ENCODE peak calls at places on chromosomes 6 and 20, in six cellular contexts. M is stomach; S is astrocyte; V is aorta; Y is effector memory CD4-positive, alpha-beta T cell; R is psoas muscle. H is an unnamed sample.
A peak's percentile ranks its signal among the peaks of the same experiment; 100 is the strongest.

GRCh38 chr20:11783102-11783861 is 134.4 kb upstream of the BTBD3 start:
- DNase-seq in R (no peak), V (no peak), Y (no peak), S (no peak), M (no peak), H (no peak)

GRCh38 chr6:168699631-168700315 is 258.8 kb downstream of the SMOC2 start:
- DNase-seq in V (peak; percentile 63), S (no peak), Y (no peak), M (no peak), R (peak; percentile 64), H (no peak)

GRCh38 chr6:33691456-33692077 is 19.9 kb downstream of the UQCC2 start:
- DNase-seq in R (peak; percentile 48), M (no peak), S (no peak), Y (no peak), V (no peak), H (no peak)

GRCh38 chr6:114419175-114419574 is 76.4 kb upstream of the HS3ST5 start:
- DNase-seq in Y (no peak), V (no peak), S (peak; percentile 45), M (no peak), R (no peak), H (no peak)

GRCh38 chr6:82397962-82398692 is 34.5 kb downstream of the TPBG start:
- DNase-seq in Y (no peak), S (peak; percentile 85), R (no peak), M (no peak), V (no peak), H (no peak)

GRCh38 chr6:26327450-26328264 is 37.3 kb upstream of the BTN3A2 start:
- DNase-seq in Y (peak; percentile 35), S (peak; percentile 61), M (no peak), R (no peak), V (no peak), H (peak; percentile 90)

GRCh38 chr20:17859616-17860232 is 108.9 kb downstream of the SNX5 start:
- DNase-seq in R (no peak), Y (no peak), M (no peak), S (no peak), V (peak; percentile 38), H (no peak)

GRCh38 chr20:62487564-62488086 is 11.8 kb upstream of the GATA5 start:
- DNase-seq in M (peak; percentile 82), R (no peak), V (no peak), Y (no peak), S (no peak), H (no peak)

GRCh38 chr6:75855047-75855446 is 106.0 kb downstream of the MYO6 start:
- DNase-seq in S (peak; percentile 42), Y (no peak), R (no peak), M (peak; percentile 36), V (no peak), H (peak; percentile 67)

GRCh38 chr6:148935705-148936306 is 189.0 kb downstream of the UST start:
- DNase-seq in S (peak; percentile 52), M (no peak), Y (no peak), R (no peak), V (no peak), H (no peak)

GRCh38 chr20:41598719-41599118 is 19.5 kb downstream of the CHD6 start:
- DNase-seq in S (no peak), M (no peak), Y (no peak), R (no peak), V (no peak), H (no peak)
- H3K9me3 ChIP-seq in S (peaks cover 15% of the 10 kb centered on the region), M (peaks cover 20% of the 10 kb centered on the region), Y (peaks cover 39% of the 10 kb centered on the region), R (peaks cover 44% of the 10 kb centered on the region), V (peaks cover 7% of the 10 kb centered on the region), H (peaks cover 28% of the 10 kb centered on the region)

GRCh38 chr20:59662856-59663512 is 58.6 kb downstream of the PHACTR3 start:
- DNase-seq in Y (no peak), M (peak; percentile 8), R (no peak), V (no peak), S (no peak), H (no peak)
- H3K9me3 ChIP-seq in Y (no peaks in the 10 kb centered on the region), M (no peaks in the 10 kb centered on the region), R (peaks cover 9% of the 10 kb centered on the region), V (peaks cover 1% of the 10 kb centered on the region), S (peaks cover 10% of the 10 kb centered on the region), H (no peaks in the 10 kb centered on the region)

DNA sequence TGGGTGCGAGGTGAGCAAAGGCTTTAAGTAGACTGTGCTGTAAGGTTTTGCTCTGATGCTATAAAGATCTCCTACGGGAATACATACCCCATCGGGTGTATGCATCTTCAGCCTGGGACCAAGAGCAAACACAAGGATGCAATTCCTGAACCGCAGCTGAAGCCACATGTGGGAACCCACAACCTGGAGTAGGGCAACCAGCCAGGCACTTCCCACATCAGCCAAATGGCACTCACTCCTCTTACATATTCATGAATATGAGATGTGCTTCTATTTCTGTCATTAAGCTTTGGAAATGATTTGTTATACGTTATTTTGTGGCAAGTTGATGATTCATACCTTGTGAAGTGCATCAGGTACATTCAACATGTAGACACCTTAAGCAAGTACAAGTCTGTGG is 619.2 kb downstream of the C6orf118 start:
- DNase-seq in M (no peak), R (no peak), S (peak; percentile 55), Y (no peak), V (no peak), H (no peak)
- H3K9me3 ChIP-seq in M (no peaks in the 10 kb centered on the region), R (no peaks in the 10 kb centered on the region), S (no peaks in the 10 kb centered on the region), Y (no peaks in the 10 kb centered on the region), V (peaks cover 3% of the 10 kb centered on the region), H (no peaks in the 10 kb centered on the region)

GRCh38 chr6:9851006-9851405 is 563.9 kb downstream of the TFAP2A start:
- DNase-seq in R (no peak), Y (no peak), M (no peak), V (no peak), S (no peak), H (no peak)
- H3K9me3 ChIP-seq in R (peaks cover 33% of the 10 kb centered on the region), Y (no peaks in the 10 kb centered on the region), M (peaks cover 13% of the 10 kb centered on the region), V (peaks cover 4% of the 10 kb centered on the region), S (peaks cover 12% of the 10 kb centered on the region), H (peaks cover 10% of the 10 kb centered on the region)

GRCh38 chr6:109363753-109364152 is 18.5 kb downstream of the CD164 start:
- DNase-seq in M (no peak), V (no peak), R (no peak), Y (no peak), S (no peak), H (no peak)
- H3K9me3 ChIP-seq in M (no peaks in the 10 kb centered on the region), V (no peaks in the 10 kb centered on the region), R (no peaks in the 10 kb centered on the region), Y (no peaks in the 10 kb centered on the region), S (no peaks in the 10 kb centered on the region), H (peaks cover 4% of the 10 kb centered on the region)

DNA sequence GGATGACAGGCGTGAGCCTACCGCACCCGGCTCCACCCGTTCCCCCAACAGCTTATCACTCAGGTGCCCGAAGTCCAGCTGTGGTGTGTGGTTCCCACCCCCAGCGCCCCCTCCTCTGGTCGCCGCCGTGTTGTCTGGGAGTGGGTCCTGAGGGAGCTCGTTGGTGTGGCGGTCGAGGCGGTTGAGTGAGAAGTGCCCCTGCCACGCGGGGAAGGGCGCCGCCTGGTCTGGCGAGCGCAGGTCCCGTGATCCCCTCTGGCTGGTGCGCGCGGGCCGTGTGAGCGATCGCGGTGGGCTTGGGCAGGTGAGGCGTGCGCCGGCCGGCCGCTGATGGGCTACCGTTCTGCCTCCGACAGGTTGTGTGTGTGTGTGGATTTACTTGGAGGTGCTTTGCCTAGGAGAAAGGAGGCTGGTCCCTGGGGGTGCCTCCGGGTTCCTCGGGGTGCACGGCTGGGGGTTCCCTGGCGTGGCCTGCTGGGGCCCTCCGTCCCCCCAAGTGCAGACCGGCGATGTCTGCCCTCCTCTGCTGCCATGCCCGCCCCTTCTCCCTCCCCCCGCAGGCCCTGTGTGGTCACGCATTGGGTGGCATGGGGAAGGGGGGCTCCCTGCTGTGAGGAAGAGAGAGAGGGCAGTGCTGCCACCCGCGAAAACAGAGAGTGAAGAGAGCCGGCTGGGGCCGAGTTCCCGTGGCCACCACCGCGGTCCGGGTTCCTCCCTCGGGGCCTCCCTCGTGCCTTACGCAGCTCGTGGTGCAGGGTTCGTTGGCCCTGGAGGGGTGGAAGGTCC is 336.0 kb upstream of the DEFB115 start:
- DNase-seq in R (no peak), V (no peak), M (no peak), S (no peak), Y (no peak), H (no peak)
- H3K9me3 ChIP-seq in R (peaks cover 4% of the 10 kb centered on the region), V (no peaks in the 10 kb centered on the region), M (peaks cover 4% of the 10 kb centered on the region), S (no peaks in the 10 kb centered on the region), Y (no peaks in the 10 kb centered on the region), H (peaks cover 4% of the 10 kb centered on the region)

DNA sequence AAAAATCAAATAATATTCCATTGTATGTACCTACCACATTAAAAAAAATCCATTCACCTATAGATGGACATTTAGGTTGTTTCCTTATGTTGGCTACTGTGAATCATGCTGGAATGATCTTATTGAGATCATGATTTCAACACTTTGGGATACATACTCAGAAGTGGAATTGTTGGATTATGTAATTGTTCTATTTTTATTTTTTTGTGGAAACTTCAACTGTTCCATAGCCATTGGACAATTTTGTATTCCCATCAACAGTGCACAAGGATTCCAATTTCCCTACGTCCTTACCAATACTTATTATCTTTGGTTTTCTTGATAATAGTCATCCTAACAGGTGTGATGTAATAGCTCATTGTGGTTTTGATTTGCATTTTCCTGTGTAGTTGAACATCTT is 834.0 kb downstream of the MAFB start:
- DNase-seq in V (no peak), Y (no peak), M (no peak), R (no peak), S (peak; percentile 72), H (no peak)
- H3K9me3 ChIP-seq in V (no peaks in the 10 kb centered on the region), Y (no peaks in the 10 kb centered on the region), M (no peaks in the 10 kb centered on the region), R (no peaks in the 10 kb centered on the region), S (no peaks in the 10 kb centered on the region), H (no peaks in the 10 kb centered on the region)

DNA sequence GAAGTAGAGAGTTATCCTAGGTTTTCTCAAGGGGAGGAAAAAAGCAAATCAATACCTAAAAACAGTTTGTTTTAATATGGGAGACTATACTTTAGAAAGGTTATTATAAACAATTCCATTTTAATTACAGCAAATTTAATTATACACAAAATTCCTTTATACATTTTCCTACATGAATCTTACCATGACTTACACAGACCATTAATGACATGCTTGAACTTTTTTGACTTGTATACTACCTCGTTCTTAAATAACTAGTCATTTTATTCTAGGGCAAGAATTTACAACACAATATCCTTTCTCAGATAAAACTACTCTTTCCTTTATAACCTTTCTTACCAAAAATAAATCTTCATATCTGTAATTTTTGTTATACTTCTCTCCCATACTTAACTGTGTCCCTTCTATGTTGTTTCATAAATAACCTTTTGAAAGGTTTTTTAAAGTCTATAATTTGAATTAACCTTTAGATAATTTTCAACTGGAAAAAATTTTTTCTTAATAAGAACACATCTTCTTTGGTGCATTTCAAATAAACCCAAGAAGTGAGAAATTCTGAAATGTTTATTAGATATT is 729.4 kb downstream of the TENT5A start:
- DNase-seq in R (no peak), V (no peak), M (no peak), Y (no peak), S (no peak), H (peak; percentile 16)
- H3K9me3 ChIP-seq in R (peaks cover 6% of the 10 kb centered on the region), V (peaks cover 2% of the 10 kb centered on the region), M (no peaks in the 10 kb centered on the region), Y (no peaks in the 10 kb centered on the region), S (no peaks in the 10 kb centered on the region), H (peaks cover 7% of the 10 kb centered on the region)

DNA sequence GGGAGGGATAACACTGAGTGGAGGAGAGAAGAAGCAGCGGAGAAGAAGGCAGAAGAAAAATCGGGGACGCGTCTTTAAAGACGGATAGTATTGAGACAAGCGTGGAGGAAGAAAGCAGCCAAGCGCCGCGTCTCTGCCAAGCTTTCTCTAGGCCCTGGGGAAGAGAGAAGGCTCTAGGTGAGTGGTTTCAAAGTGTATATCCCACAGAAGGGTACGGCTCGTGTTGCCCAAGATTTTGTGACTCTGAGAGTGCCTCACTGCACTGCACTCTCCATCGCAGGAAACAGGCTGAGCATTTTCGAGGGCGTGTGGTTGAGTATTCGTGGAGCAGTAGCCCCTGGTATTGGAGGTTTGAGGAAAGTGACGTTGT is 185.4 kb downstream of the TRIM27 start:
- DNase-seq in R (no peak), V (no peak), Y (no peak), S (no peak), M (no peak), H (no peak)
- H3K9me3 ChIP-seq in R (no peaks in the 10 kb centered on the region), V (peaks cover 7% of the 10 kb centered on the region), Y (no peaks in the 10 kb centered on the region), S (peaks cover 4% of the 10 kb centered on the region), M (no peaks in the 10 kb centered on the region), H (no peaks in the 10 kb centered on the region)

H was measured in SK-N-MC.